ENCODE peak calls at places on chromosomes 6 and 20, in ten cellular contexts. N is anterior cingulate cortex, P is amniotic epithelial cell, L is activated gamma-delta T cell, C is NAMALWA, W is heart left ventricle, U is GM23248, B is HTR-8/SVneo, O is T-helper 9 cell, Z is NCI-H187 treated with DMSO at 0.1 percent for 48 hours. S is an unnamed sample.

GRCh38 chr6:167092672-167093339 is 30.1 kb upstream of the CCR6 start:
- DNase-seq in N (no peak), P (no peak), L (no peak), C (peak), W (no peak), U (no peak), B (no peak), O (no peak), Z (no peak), S (no peak)

GRCh38 chr6:109816452-109817374 is 125.6 kb downstream of the FIG4 start:
- DNase-seq in N (no peak), P (no peak), L (no peak), C (no peak), W (no peak), U (no peak), B (no peak), O (no peak), Z (peak), S (no peak)

GRCh38 chr6:7224726-7225125 is 88.3 kb downstream of the SSR1 start:
- DNase-seq in N (no peak), P (no peak), L (no peak), C (no peak), W (no peak), U (no peak), B (no peak), O (no peak), Z (no peak), S (no peak)

GRCh38 chr6:7938562-7939185 is 28.1 kb upstream of the TXNDC5 start:
- DNase-seq in N (no peak), P (no peak), L (no peak), C (peak), W (no peak), U (no peak), B (no peak), O (no peak), Z (no peak), S (no peak)

GRCh38 chr20:20752712-20753111 is 40.3 kb upstream of the RALGAPA2 start:
- DNase-seq in N (no peak), P (no peak), L (no peak), C (no peak), W (no peak), U (no peak), B (no peak), O (no peak), Z (no peak), S (no peak)

GRCh38 chr6:170087946-170088348 is 202.9 kb downstream of the DLL1 start:
- DNase-seq in N (no peak), P (no peak), L (peak), C (peak), W (no peak), U (no peak), B (no peak), O (peak), Z (no peak), S (peak)

GRCh38 chr20:57563522-57563921 is 2.6 kb downstream of the PCK1 start:
- DNase-seq in N (no peak), P (no peak), L (no peak), C (no peak), W (no peak), U (no peak), B (no peak), O (no peak), Z (no peak), S (no peak)

GRCh38 chr6:3912366-3913076 is 63.3 kb downstream of the FAM50B start:
- DNase-seq in N (no peak), P (no peak), L (no peak), C (no peak), W (no peak), U (peak), B (no peak), O (no peak), Z (no peak), S (no peak)

GRCh38 chr6:44037847-44038542 is 89.3 kb downstream of the MRPL14 start:
- DNase-seq in N (no peak), P (no peak), L (no peak), C (no peak), W (no peak), U (no peak), B (no peak), O (no peak), Z (no peak), S (no peak)

GRCh38 chr6:94245395-94245794 is 826.0 kb upstream of the EPHA7 start:
- DNase-seq in N (no peak), P (no peak), L (no peak), C (no peak), W (no peak), U (no peak), B (no peak), O (no peak), Z (no peak), S (no peak)

GRCh38 chr20:56924976-56925695 is 296.0 kb downstream of the TFAP2C start:
- DNase-seq in N (peak), P (no peak), L (no peak), C (no peak), W (peak), U (peak), B (no peak), O (no peak), Z (no peak), S (no peak)

GRCh38 chr20:13147071-13147961 is 73.8 kb upstream of the ISM1 start:
- DNase-seq in N (no peak), P (no peak), L (no peak), C (no peak), W (no peak), U (no peak), B (no peak), O (no peak), Z (no peak), S (no peak)

GRCh38 chr6:56729719-56730118 is 87.0 kb upstream of the DST start:
- DNase-seq in N (no peak), P (peak), L (no peak), C (no peak), W (no peak), U (peak), B (no peak), O (no peak), Z (no peak), S (no peak)

GRCh38 chr20:11676618-11677289 is 240.9 kb upstream of the BTBD3 start:
- DNase-seq in N (peak), P (peak), L (no peak), C (peak), W (peak), U (peak), B (peak), O (no peak), Z (no peak), S (peak)

GRCh38 chr6:137536104-137536773 is 42.0 kb upstream of the OLIG3 start:
- DNase-seq in N (no peak), P (no peak), L (no peak), C (no peak), W (no peak), U (no peak), B (no peak), O (no peak), Z (no peak), S (no peak)

GRCh38 chr20:37336369-37337207 is 9.4 kb upstream of the SRC start:
- DNase-seq in N (peak), P (peak), L (no peak), C (peak), W (peak), U (peak), B (peak), O (no peak), Z (no peak), S (peak)

GRCh38 chr6:113018351-113019151 is 671.4 kb downstream of the RFPL4B start:
- DNase-seq in N (peak), P (peak), L (no peak), C (no peak), W (peak), U (peak), B (peak), O (no peak), Z (no peak), S (peak)

GRCh38 chr6:3194535-3195376 is 32.7 kb downstream of the TUBB2B start:
- DNase-seq in N (peak), P (peak), L (no peak), C (no peak), W (no peak), U (no peak), B (no peak), O (no peak), Z (no peak), S (no peak)

GRCh38 chr6:52663120-52663934 is 7.6 kb upstream of the TMEM14A start:
- DNase-seq in N (no peak), P (peak), L (no peak), C (peak), W (no peak), U (peak), B (peak), O (peak), Z (peak), S (no peak)

S was measured in left colon.